ENCODE peak calls at places on chromosomes 3 and 15, in eight cellular contexts. One of them, this sample, is unnamed.

GRCh38 chr3:61847784-61848462 is 286.6 kb downstream of the PTPRG start:
- DNase-seq in A172: no peak
- DNase-seq in activated T-cell treated with anti-CD3 and anti-CD28 coated beads, Interleukin-2, amount 50 U/mL, for 24 hours: no peak
- DNase-seq in astrocyte of the hippocampus: peak; percentile 73
- DNase-seq in SHP77: no peak
- DNase-seq in GM04503: no peak
- DNase-seq in activated CD8-positive, alpha-beta memory T cell treated with anti-CD3 and anti-CD28 coated beads for 48 hours: no peak
- DNase-seq in left ventricle myocardium inferior: peak; percentile 71
- DNase-seq in this sample: no peak

GRCh38 chr15:101390060-101390459 is 95.0 kb upstream of the SNRPA1 start:
- DNase-seq in A172: no peak
- DNase-seq in activated T-cell treated with anti-CD3 and anti-CD28 coated beads, Interleukin-2, amount 50 U/mL, for 24 hours: no peak
- DNase-seq in astrocyte of the hippocampus: no peak
- DNase-seq in SHP77: no peak
- DNase-seq in GM04503: no peak
- DNase-seq in activated CD8-positive, alpha-beta memory T cell treated with anti-CD3 and anti-CD28 coated beads for 48 hours: no peak
- DNase-seq in left ventricle myocardium inferior: no peak
- DNase-seq in this sample: no peak

GRCh38 chr3:150384517-150385212 is 23.4 kb upstream of the TSC22D2 start:
- DNase-seq in A172: no peak
- DNase-seq in activated T-cell treated with anti-CD3 and anti-CD28 coated beads, Interleukin-2, amount 50 U/mL, for 24 hours: peak; percentile 50
- DNase-seq in astrocyte of the hippocampus: no peak
- DNase-seq in SHP77: peak; percentile 78
- DNase-seq in GM04503: no peak
- DNase-seq in activated CD8-positive, alpha-beta memory T cell treated with anti-CD3 and anti-CD28 coated beads for 48 hours: no peak
- DNase-seq in left ventricle myocardium inferior: no peak
- DNase-seq in this sample: no peak

GRCh38 chr3:42189746-42190145 is 76.2 kb downstream of the CCK start:
- DNase-seq in A172: peak; percentile 32
- DNase-seq in activated T-cell treated with anti-CD3 and anti-CD28 coated beads, Interleukin-2, amount 50 U/mL, for 24 hours: no peak
- DNase-seq in astrocyte of the hippocampus: peak; percentile 81
- DNase-seq in SHP77: no peak
- DNase-seq in GM04503: no peak
- DNase-seq in activated CD8-positive, alpha-beta memory T cell treated with anti-CD3 and anti-CD28 coated beads for 48 hours: no peak
- DNase-seq in left ventricle myocardium inferior: no peak
- DNase-seq in this sample: no peak

GRCh38 chr3:153221748-153222162 is 59.7 kb downstream of the RAP2B start:
- DNase-seq in A172: peak; percentile 99
- DNase-seq in activated T-cell treated with anti-CD3 and anti-CD28 coated beads, Interleukin-2, amount 50 U/mL, for 24 hours: peak; percentile 68
- DNase-seq in astrocyte of the hippocampus: peak; percentile 64
- DNase-seq in SHP77: no peak
- DNase-seq in GM04503: peak; percentile 88
- DNase-seq in activated CD8-positive, alpha-beta memory T cell treated with anti-CD3 and anti-CD28 coated beads for 48 hours: peak; percentile 23
- DNase-seq in left ventricle myocardium inferior: peak; percentile 47
- DNase-seq in this sample: peak; percentile 97

GRCh38 chr3:147384210-147385058 is 21.9 kb downstream of the ZIC4 start:
- DNase-seq in A172: no peak
- DNase-seq in activated T-cell treated with anti-CD3 and anti-CD28 coated beads, Interleukin-2, amount 50 U/mL, for 24 hours: no peak
- DNase-seq in astrocyte of the hippocampus: no peak
- DNase-seq in SHP77: no peak
- DNase-seq in GM04503: no peak
- DNase-seq in activated CD8-positive, alpha-beta memory T cell treated with anti-CD3 and anti-CD28 coated beads for 48 hours: no peak
- DNase-seq in left ventricle myocardium inferior: no peak
- DNase-seq in this sample: no peak

GRCh38 chr15:98123834-98124233 is 163.3 kb downstream of the ARRDC4 start:
- DNase-seq in A172: peak; percentile 85
- DNase-seq in activated T-cell treated with anti-CD3 and anti-CD28 coated beads, Interleukin-2, amount 50 U/mL, for 24 hours: no peak
- DNase-seq in astrocyte of the hippocampus: peak; percentile 2
- DNase-seq in SHP77: no peak
- DNase-seq in GM04503: peak; percentile 38
- DNase-seq in activated CD8-positive, alpha-beta memory T cell treated with anti-CD3 and anti-CD28 coated beads for 48 hours: no peak
- DNase-seq in left ventricle myocardium inferior: no peak
- DNase-seq in this sample: no peak

GRCh38 chr3:172595648-172596393 is 72.6 kb upstream of the TNFSF10 start:
- DNase-seq in A172: peak; percentile 69
- DNase-seq in activated T-cell treated with anti-CD3 and anti-CD28 coated beads, Interleukin-2, amount 50 U/mL, for 24 hours: no peak
- DNase-seq in astrocyte of the hippocampus: peak; percentile 66
- DNase-seq in SHP77: peak; percentile 17
- DNase-seq in GM04503: peak; percentile 13
- DNase-seq in activated CD8-positive, alpha-beta memory T cell treated with anti-CD3 and anti-CD28 coated beads for 48 hours: no peak
- DNase-seq in left ventricle myocardium inferior: no peak
- DNase-seq in this sample: peak; percentile 77

GRCh38 chr3:187088701-187089100 is 50.6 kb downstream of the RPL39L start:
- DNase-seq in A172: no peak
- DNase-seq in activated T-cell treated with anti-CD3 and anti-CD28 coated beads, Interleukin-2, amount 50 U/mL, for 24 hours: no peak
- DNase-seq in astrocyte of the hippocampus: no peak
- DNase-seq in SHP77: no peak
- DNase-seq in GM04503: no peak
- DNase-seq in activated CD8-positive, alpha-beta memory T cell treated with anti-CD3 and anti-CD28 coated beads for 48 hours: no peak
- DNase-seq in left ventricle myocardium inferior: no peak
- DNase-seq in this sample: no peak

GRCh38 chr15:70240082-70240481 is 142.4 kb upstream of the TLE3 start:
- DNase-seq in A172: no peak
- DNase-seq in activated T-cell treated with anti-CD3 and anti-CD28 coated beads, Interleukin-2, amount 50 U/mL, for 24 hours: peak; percentile 23
- DNase-seq in astrocyte of the hippocampus: no peak
- DNase-seq in SHP77: no peak
- DNase-seq in GM04503: no peak
- DNase-seq in activated CD8-positive, alpha-beta memory T cell treated with anti-CD3 and anti-CD28 coated beads for 48 hours: no peak
- DNase-seq in left ventricle myocardium inferior: no peak
- DNase-seq in this sample: no peak

GRCh38 chr3:51681453-51681852 is 10.4 kb downstream of the TEX264 start:
- DNase-seq in A172: peak; percentile 54
- DNase-seq in activated T-cell treated with anti-CD3 and anti-CD28 coated beads, Interleukin-2, amount 50 U/mL, for 24 hours: no peak
- DNase-seq in astrocyte of the hippocampus: no peak
- DNase-seq in SHP77: no peak
- DNase-seq in GM04503: no peak
- DNase-seq in activated CD8-positive, alpha-beta memory T cell treated with anti-CD3 and anti-CD28 coated beads for 48 hours: no peak
- DNase-seq in left ventricle myocardium inferior: peak; percentile 43
- DNase-seq in this sample: peak; percentile 41

GRCh38 chr3:169869484-169870304 is at the start of gene LRRC31:
- DNase-seq in A172: no peak
- DNase-seq in activated T-cell treated with anti-CD3 and anti-CD28 coated beads, Interleukin-2, amount 50 U/mL, for 24 hours: no peak
- DNase-seq in astrocyte of the hippocampus: no peak
- DNase-seq in SHP77: no peak
- DNase-seq in GM04503: no peak
- DNase-seq in activated CD8-positive, alpha-beta memory T cell treated with anti-CD3 and anti-CD28 coated beads for 48 hours: no peak
- DNase-seq in left ventricle myocardium inferior: no peak
- DNase-seq in this sample: no peak

GRCh38 chr3:187695434-187695833 is 6.9 kb downstream of the RTP2 start:
- DNase-seq in A172: no peak
- DNase-seq in activated T-cell treated with anti-CD3 and anti-CD28 coated beads, Interleukin-2, amount 50 U/mL, for 24 hours: no peak
- DNase-seq in astrocyte of the hippocampus: no peak
- DNase-seq in SHP77: no peak
- DNase-seq in GM04503: no peak
- DNase-seq in activated CD8-positive, alpha-beta memory T cell treated with anti-CD3 and anti-CD28 coated beads for 48 hours: no peak
- DNase-seq in left ventricle myocardium inferior: peak; percentile 28
- DNase-seq in this sample: no peak

GRCh38 chr15:64122936-64123351 is 27.2 kb downstream of the SNX1 start:
- DNase-seq in A172: no peak
- DNase-seq in activated T-cell treated with anti-CD3 and anti-CD28 coated beads, Interleukin-2, amount 50 U/mL, for 24 hours: no peak
- DNase-seq in astrocyte of the hippocampus: no peak
- DNase-seq in SHP77: no peak
- DNase-seq in GM04503: no peak
- DNase-seq in activated CD8-positive, alpha-beta memory T cell treated with anti-CD3 and anti-CD28 coated beads for 48 hours: no peak
- DNase-seq in left ventricle myocardium inferior: no peak
- DNase-seq in this sample: no peak

GRCh38 chr15:44023176-44023575 is 171.9 kb downstream of the FRMD5 start:
- DNase-seq in A172: no peak
- DNase-seq in activated T-cell treated with anti-CD3 and anti-CD28 coated beads, Interleukin-2, amount 50 U/mL, for 24 hours: no peak
- DNase-seq in astrocyte of the hippocampus: no peak
- DNase-seq in SHP77: no peak
- DNase-seq in GM04503: no peak
- DNase-seq in activated CD8-positive, alpha-beta memory T cell treated with anti-CD3 and anti-CD28 coated beads for 48 hours: no peak
- DNase-seq in left ventricle myocardium inferior: no peak
- DNase-seq in this sample: peak; percentile 17

GRCh38 chr15:58398643-58399042 is 33.1 kb upstream of the LIPC start:
- DNase-seq in A172: no peak
- DNase-seq in activated T-cell treated with anti-CD3 and anti-CD28 coated beads, Interleukin-2, amount 50 U/mL, for 24 hours: no peak
- DNase-seq in astrocyte of the hippocampus: no peak
- DNase-seq in SHP77: no peak
- DNase-seq in GM04503: no peak
- DNase-seq in activated CD8-positive, alpha-beta memory T cell treated with anti-CD3 and anti-CD28 coated beads for 48 hours: no peak
- DNase-seq in left ventricle myocardium inferior: no peak
- DNase-seq in this sample: no peak